ENCODE peak calls at places on chromosomes 11 and 22, in five cellular contexts. Q, B, M, Z and P are unnamed samples.
A peak's percentile ranks its signal among the peaks of the same experiment; 100 is the strongest.

GRCh38 chr11:103806130-103806900 is 230.1 kb upstream of the DDI1 start:
- DNase-seq in Q (no peak), B (peak; percentile 91), M (no peak), Z (peak; percentile 78), P (no peak)

GRCh38 chr11:118998388-118998717 is 415 bp downstream of the CENATAC start:
- DNase-seq in Q (no peak), B (no peak), M (no peak), Z (no peak), P (no peak)

GRCh38 chr22:36493690-36494110 is 12.3 kb upstream of the TXN2 start:
- DNase-seq in Q (peak; percentile 36), B (no peak), M (peak; percentile 60), Z (no peak), P (no peak)

GRCh38 chr22:44023404-44024287 is 456 bp upstream of the PARVB start:
- DNase-seq in Q (peak; percentile 61), B (peak; percentile 40), M (peak; percentile 83), Z (peak; percentile 72), P (peak; percentile 69)

GRCh38 chr11:50169634-50170033 is 137.0 kb downstream of the OR4C45 start:
- DNase-seq in Q (no peak), B (no peak), M (no peak), Z (no peak), P (no peak)

GRCh38 chr11:86922225-86922624 is 33.0 kb downstream of the FZD4 start:
- DNase-seq in Q (no peak), B (no peak), M (no peak), Z (no peak), P (no peak)

GRCh38 chr11:17923213-17923612 is 89.6 kb downstream of the SERGEF start:
- DNase-seq in Q (peak; percentile 52), B (peak; percentile 40), M (no peak), Z (peak; percentile 51), P (no peak)

GRCh38 chr11:88414981-88415391 is 77.5 kb upstream of the CTSC start:
- DNase-seq in Q (no peak), B (peak; percentile 71), M (no peak), Z (no peak), P (no peak)

GRCh38 chr11:3853935-3854659 is 1.4 kb upstream of the STIM1 start:
- DNase-seq in Q (peak; percentile 94), B (no peak), M (peak; percentile 82), Z (no peak), P (peak; percentile 51)

GRCh38 chr11:83864412-83865057 is 578.4 kb upstream of the CCDC90B start:
- DNase-seq in Q (no peak), B (no peak), M (no peak), Z (no peak), P (no peak)

GRCh38 chr11:9330387-9331384 is 16.3 kb upstream of the TMEM41B start:
- DNase-seq in Q (no peak), B (peak; percentile 68), M (no peak), Z (peak; percentile 58), P (no peak)

GRCh38 chr11:721913-722811 is 16.1 kb downstream of the EPS8L2 start:
- DNase-seq in Q (no peak), B (no peak), M (no peak), Z (no peak), P (peak; percentile 28)

GRCh38 chr11:88292156-88292844 is 45.2 kb downstream of the CTSC start:
- DNase-seq in Q (no peak), B (peak; percentile 18), M (no peak), Z (peak; percentile 39), P (no peak)

GRCh38 chr11:47384498-47384897 is 6.2 kb upstream of the SPI1 start:
- DNase-seq in Q (no peak), B (no peak), M (no peak), Z (no peak), P (no peak)

GRCh38 chr11:118462178-118462577 is 25.9 kb downstream of the KMT2A start:
- DNase-seq in Q (no peak), B (no peak), M (no peak), Z (no peak), P (no peak)

GRCh38 chr11:128933481-128934178 is 9.0 kb downstream of the TP53AIP1 start:
- DNase-seq in Q (no peak), B (no peak), M (no peak), Z (no peak), P (no peak)

GRCh38 chr22:34255042-34255441 is 334.8 kb upstream of the LARGE1 start:
- DNase-seq in Q (peak; percentile 21), B (no peak), M (no peak), Z (no peak), P (no peak)

GRCh38 chr11:76859708-76860233 is 947 bp upstream of the ACER3 start:
- DNase-seq in Q (no peak), B (no peak), M (no peak), Z (no peak), P (no peak)

GRCh38 chr11:2092464-2092910 is 46.7 kb downstream of the IGF2 start:
- DNase-seq in Q (no peak), B (no peak), M (no peak), Z (no peak), P (no peak)

DNA sequence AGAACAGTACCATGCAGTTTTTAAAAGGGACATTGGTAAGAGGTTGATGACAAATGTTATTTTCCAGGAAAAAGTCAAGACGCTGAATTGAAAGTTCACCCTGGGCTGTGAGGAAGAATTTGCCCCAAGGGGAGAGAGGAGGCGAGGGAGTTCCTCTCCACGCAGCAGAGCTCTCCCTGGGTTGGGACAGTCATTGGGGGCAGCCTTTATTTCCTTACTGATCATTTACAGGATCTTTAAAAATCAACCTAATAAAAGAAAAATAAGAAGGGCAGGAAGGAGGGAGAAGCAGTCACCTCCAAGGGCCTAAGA is 49.9 kb upstream of the WNT7B start:
- DNase-seq in Q (no peak), B (no peak), M (no peak), Z (no peak), P (no peak)
- H3K4me3 ChIP-seq in Q (peak overlapping the region; percentile 47), B (no peak overlapping the region), M (no peak overlapping the region), Z (peak overlapping the region; percentile 79), P (peak overlapping the region; percentile 66)

GRCh38 chr22:24752091-24752623 is 22.4 kb downstream of the PIWIL3 start:
- DNase-seq in Q (no peak), B (no peak), M (no peak), Z (no peak), P (no peak)
- H3K4me3 ChIP-seq in Q (no peak overlapping the region), B (no peak overlapping the region), M (no peak overlapping the region), Z (no peak overlapping the region), P (no peak overlapping the region)

GRCh38 chr22:50305393-50305657 is 2.1 kb downstream of the PLXNB2 start:
- DNase-seq in Q (no peak), B (no peak), M (no peak), Z (no peak), P (no peak)
- H3K4me3 ChIP-seq in Q (no peak overlapping the region), B (peak overlapping the region; percentile 72), M (peak overlapping the region; percentile 97), Z (peak overlapping the region; percentile 82), P (peak overlapping the region; percentile 80)

DNA sequence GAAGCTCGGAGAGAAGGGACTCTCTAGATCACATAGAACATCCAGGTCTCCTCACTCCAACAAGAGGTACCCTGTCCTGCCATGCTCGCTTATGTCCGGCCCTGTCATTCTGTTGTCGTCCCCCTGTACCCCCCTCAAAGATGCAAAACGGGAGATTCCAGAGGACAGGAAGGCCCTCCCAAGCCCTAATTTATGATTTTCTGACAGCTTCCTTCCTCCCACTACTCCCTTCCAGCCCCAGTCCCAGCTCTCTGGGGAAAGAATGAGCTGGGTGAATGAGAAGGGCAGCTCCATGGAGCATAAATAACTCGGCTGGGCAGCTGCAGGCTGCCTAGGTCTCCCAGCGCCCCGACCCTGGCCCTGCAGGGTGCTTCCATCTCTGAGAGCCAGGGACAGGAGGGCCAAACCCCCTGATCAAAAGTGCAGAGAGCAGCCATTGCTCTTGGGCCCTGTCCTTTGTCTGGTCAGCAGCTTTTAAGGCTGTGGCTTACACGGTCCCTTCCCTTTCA is 3.9 kb upstream of the EMID1 start:
- DNase-seq in Q (no peak), B (no peak), M (no peak), Z (no peak), P (no peak)
- H3K4me3 ChIP-seq in Q (no peak overlapping the region), B (no peak overlapping the region), M (no peak overlapping the region), Z (no peak overlapping the region), P (no peak overlapping the region)

DNA sequence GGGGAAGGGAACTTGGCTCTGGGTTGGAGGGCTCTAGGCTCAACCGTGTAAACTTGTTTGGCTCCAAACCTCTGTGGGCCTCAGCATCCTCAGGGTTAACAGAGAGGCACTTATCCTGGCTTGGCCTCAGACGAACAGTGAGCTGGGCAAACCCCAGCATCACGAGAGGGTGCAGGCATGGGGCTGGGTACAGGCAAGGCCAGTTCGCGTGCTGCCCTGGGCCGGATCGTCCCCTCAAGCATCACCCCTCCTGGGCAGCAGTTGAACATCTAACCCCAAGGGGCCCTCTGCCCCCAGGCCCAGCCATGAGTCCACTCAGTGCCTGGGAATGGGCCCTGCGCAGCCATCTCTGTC is 1.9 kb downstream of the EHBP1L1 start:
- DNase-seq in Q (no peak), B (no peak), M (no peak), Z (no peak), P (no peak)
- H3K4me3 ChIP-seq in Q (peak overlapping the region; percentile 76), B (no peak overlapping the region), M (peak overlapping the region; percentile 90), Z (peak overlapping the region; percentile 83), P (peak overlapping the region; percentile 99)

DNA sequence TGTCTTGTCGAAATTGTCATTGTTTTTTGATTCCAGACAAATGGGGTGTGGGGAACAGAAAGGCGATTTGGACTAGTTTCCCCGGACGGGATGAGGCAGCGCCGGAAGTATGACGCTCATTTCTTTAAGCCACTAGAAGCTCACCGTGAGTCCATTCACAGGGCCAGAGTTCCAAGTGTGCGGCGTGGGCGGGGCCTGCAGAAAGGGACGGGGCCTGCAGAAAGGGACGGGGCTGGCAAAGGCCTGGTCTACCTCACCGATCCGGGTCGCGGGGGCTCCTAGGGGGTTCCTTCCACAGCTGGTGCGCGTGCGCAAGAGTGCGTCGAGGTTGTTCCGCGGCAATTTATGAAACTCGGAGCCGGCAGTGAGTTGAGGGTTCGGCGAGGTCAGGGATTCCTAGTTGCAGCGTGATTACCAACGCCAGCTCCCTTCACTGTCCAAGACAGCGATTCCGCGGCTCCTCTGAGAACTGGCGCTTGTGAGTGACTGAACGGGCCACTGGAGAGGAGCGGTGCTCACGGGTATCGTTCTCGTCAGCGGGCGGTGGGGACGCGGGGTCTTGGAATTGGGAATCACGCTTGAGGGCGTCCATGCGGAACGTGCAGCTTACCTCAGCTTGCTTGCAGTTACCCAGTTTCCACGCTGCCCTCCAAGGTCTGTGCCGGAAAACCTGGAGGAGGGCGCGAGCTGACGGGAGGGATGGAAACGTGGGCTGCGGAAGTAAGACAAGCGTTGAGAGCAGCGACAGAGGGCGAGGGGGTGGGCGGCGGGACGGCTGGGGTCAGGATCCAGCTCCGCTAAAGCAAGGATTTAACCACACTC is at the start of gene ZNF215:
- DNase-seq in Q (peak; percentile 37), B (peak; percentile 90), M (peak; percentile 89), Z (peak; percentile 92), P (peak; percentile 78)
- H3K4me3 ChIP-seq in Q (peak within 1 kb of the TSS; percentile 62), B (peak within 1 kb of the TSS; percentile 94), M (peak within 1 kb of the TSS; percentile 96), Z (peak within 1 kb of the TSS; percentile 92), P (peak within 1 kb of the TSS; percentile 63)

GRCh38 chr22:32080904-32081303 is 37.8 kb downstream of the SLC5A1 start:
- DNase-seq in Q (peak; percentile 25), B (peak; percentile 44), M (peak; percentile 6), Z (peak; percentile 58), P (no peak)

GRCh38 chr22:32076726-32077550 is 33.9 kb downstream of the SLC5A1 start:
- DNase-seq in Q (no peak), B (no peak), M (no peak), Z (no peak), P (no peak)

GRCh38 chr22:32079110-32080089 is 36.3 kb downstream of the SLC5A1 start:
- DNase-seq in Q (peak; percentile 31), B (peak; percentile 85), M (no peak), Z (peak; percentile 73), P (no peak)

GRCh38 chr22:32073823-32074380 is 30.8 kb downstream of the SLC5A1 start:
- DNase-seq in Q (no peak), B (no peak), M (no peak), Z (no peak), P (no peak)

GRCh38 chr22:32075997-32076725 is 33.1 kb downstream of the SLC5A1 start:
- DNase-seq in Q (no peak), B (no peak), M (no peak), Z (no peak), P (no peak)
- H3K4me3 ChIP-seq in Q (no peak overlapping the region), B (no peak overlapping the region), M (no peak overlapping the region), Z (no peak overlapping the region), P (no peak overlapping the region)